ENCODE peak calls at places on chromosomes 12 and 14, in nine cellular contexts. One of them, this sample, is unnamed.

GRCh38 chr14:68164723-68165122 is 345.1 kb downstream of the RAD51B start:
- DNase-seq in LoVo: peak; percentile 78
- DNase-seq in HS-27A: no peak
- DNase-seq in NCI-H774: peak; percentile 26
- DNase-seq in ecto neural progenitor cell: no peak
- DNase-seq in omental fat pad: no peak
- DNase-seq in BJ: no peak
- DNase-seq in neural crest cell: no peak
- DNase-seq in right atrium auricular region: no peak
- DNase-seq in this sample: no peak

GRCh38 chr12:63994704-63995103 is 150.2 kb downstream of the SRGAP1 start:
- DNase-seq in omental fat pad: no peak
- DNase-seq in right atrium auricular region: no peak
- DNase-seq in ecto neural progenitor cell: no peak
- DNase-seq in NCI-H774: no peak
- DNase-seq in LoVo: no peak
- DNase-seq in BJ: no peak
- DNase-seq in HS-27A: no peak
- DNase-seq in neural crest cell: no peak
- DNase-seq in this sample: no peak

GRCh38 chr12:98538031-98538430 is 22.6 kb downstream of the TMPO start:
- DNase-seq in BJ: no peak
- DNase-seq in NCI-H774: no peak
- DNase-seq in neural crest cell: no peak
- DNase-seq in omental fat pad: no peak
- DNase-seq in right atrium auricular region: no peak
- DNase-seq in HS-27A: no peak
- DNase-seq in ecto neural progenitor cell: no peak
- DNase-seq in LoVo: no peak
- DNase-seq in this sample: no peak

GRCh38 chr12:182381-182883 is 31.5 kb downstream of the SLC6A12 start:
- DNase-seq in omental fat pad: no peak
- DNase-seq in right atrium auricular region: no peak
- DNase-seq in HS-27A: peak; percentile 34
- DNase-seq in LoVo: peak; percentile 28
- DNase-seq in ecto neural progenitor cell: no peak
- DNase-seq in neural crest cell: no peak
- DNase-seq in NCI-H774: no peak
- DNase-seq in BJ: no peak
- DNase-seq in this sample: peak; percentile 81

GRCh38 chr12:116123511-116124258 is 153.8 kb downstream of the MED13L start:
- DNase-seq in LoVo: no peak
- DNase-seq in ecto neural progenitor cell: peak; percentile 84
- DNase-seq in neural crest cell: peak; percentile 36
- DNase-seq in omental fat pad: no peak
- DNase-seq in HS-27A: no peak
- DNase-seq in NCI-H774: peak; percentile 67
- DNase-seq in right atrium auricular region: no peak
- DNase-seq in BJ: no peak
- DNase-seq in this sample: peak; percentile 43

GRCh38 chr14:104322531-104323466 is 184.4 kb downstream of the KIF26A start:
- DNase-seq in HS-27A: no peak
- DNase-seq in BJ: no peak
- DNase-seq in neural crest cell: no peak
- DNase-seq in LoVo: no peak
- DNase-seq in right atrium auricular region: no peak
- DNase-seq in ecto neural progenitor cell: peak; percentile 38
- DNase-seq in NCI-H774: no peak
- DNase-seq in omental fat pad: no peak
- DNase-seq in this sample: no peak

GRCh38 chr12:4562034-4562657 is at the start of gene DYRK4:
- DNase-seq in HS-27A: no peak
- DNase-seq in ecto neural progenitor cell: peak; percentile 97
- DNase-seq in omental fat pad: peak; percentile 41
- DNase-seq in neural crest cell: peak; percentile 81
- DNase-seq in LoVo: peak; percentile 85
- DNase-seq in NCI-H774: peak; percentile 60
- DNase-seq in BJ: no peak
- DNase-seq in right atrium auricular region: peak; percentile 64
- DNase-seq in this sample: peak; percentile 69

GRCh38 chr12:111068281-111068680 is 147.9 kb upstream of the MYL2 start:
- DNase-seq in LoVo: no peak
- DNase-seq in BJ: no peak
- DNase-seq in neural crest cell: peak; percentile 34
- DNase-seq in right atrium auricular region: no peak
- DNase-seq in omental fat pad: no peak
- DNase-seq in HS-27A: no peak
- DNase-seq in NCI-H774: no peak
- DNase-seq in ecto neural progenitor cell: no peak
- DNase-seq in this sample: no peak

GRCh38 chr12:89695830-89696229 is 12.8 kb downstream of the ATP2B1 start:
- DNase-seq in right atrium auricular region: no peak
- DNase-seq in neural crest cell: no peak
- DNase-seq in HS-27A: no peak
- DNase-seq in omental fat pad: no peak
- DNase-seq in ecto neural progenitor cell: no peak
- DNase-seq in NCI-H774: no peak
- DNase-seq in BJ: no peak
- DNase-seq in LoVo: peak; percentile 26
- DNase-seq in this sample: no peak

GRCh38 chr12:7629465-7629864 is 36.2 kb downstream of the APOBEC1 start:
- DNase-seq in HS-27A: no peak
- DNase-seq in BJ: no peak
- DNase-seq in omental fat pad: no peak
- DNase-seq in NCI-H774: no peak
- DNase-seq in right atrium auricular region: no peak
- DNase-seq in ecto neural progenitor cell: no peak
- DNase-seq in neural crest cell: no peak
- DNase-seq in LoVo: no peak
- DNase-seq in this sample: no peak

GRCh38 chr14:95394981-95395737 is 75.5 kb upstream of the CLMN start:
- DNase-seq in neural crest cell: no peak
- DNase-seq in BJ: no peak
- DNase-seq in NCI-H774: no peak
- DNase-seq in right atrium auricular region: no peak
- DNase-seq in LoVo: no peak
- DNase-seq in ecto neural progenitor cell: no peak
- DNase-seq in HS-27A: no peak
- DNase-seq in omental fat pad: no peak
- DNase-seq in this sample: no peak

GRCh38 chr14:32077081-32078029 is at the start of gene ARHGAP5:
- DNase-seq in ecto neural progenitor cell: peak; percentile 88
- DNase-seq in LoVo: no peak
- DNase-seq in omental fat pad: no peak
- DNase-seq in HS-27A: no peak
- DNase-seq in neural crest cell: peak; percentile 58
- DNase-seq in NCI-H774: peak; percentile 45
- DNase-seq in BJ: no peak
- DNase-seq in right atrium auricular region: peak; percentile 64
- DNase-seq in this sample: no peak

GRCh38 chr14:95227279-95227860 is 70.0 kb upstream of the DICER1 start:
- DNase-seq in HS-27A: peak; percentile 41
- DNase-seq in BJ: no peak
- DNase-seq in ecto neural progenitor cell: no peak
- DNase-seq in neural crest cell: no peak
- DNase-seq in NCI-H774: no peak
- DNase-seq in LoVo: no peak
- DNase-seq in right atrium auricular region: no peak
- DNase-seq in omental fat pad: no peak
- DNase-seq in this sample: peak; percentile 27

GRCh38 chr12:49583361-49584094 is 15.6 kb upstream of the MCRS1 start:
- DNase-seq in ecto neural progenitor cell: no peak
- DNase-seq in omental fat pad: no peak
- DNase-seq in right atrium auricular region: no peak
- DNase-seq in HS-27A: no peak
- DNase-seq in LoVo: no peak
- DNase-seq in BJ: no peak
- DNase-seq in NCI-H774: no peak
- DNase-seq in neural crest cell: no peak
- DNase-seq in this sample: no peak

GRCh38 chr12:91603060-91603459 is 420.4 kb upstream of the DCN start:
- DNase-seq in ecto neural progenitor cell: no peak
- DNase-seq in HS-27A: no peak
- DNase-seq in LoVo: no peak
- DNase-seq in right atrium auricular region: no peak
- DNase-seq in neural crest cell: no peak
- DNase-seq in omental fat pad: no peak
- DNase-seq in NCI-H774: peak; percentile 18
- DNase-seq in BJ: no peak
- DNase-seq in this sample: no peak

GRCh38 chr12:67430708-67431335 is 161.7 kb downstream of the CAND1 start:
- DNase-seq in omental fat pad: no peak
- DNase-seq in HS-27A: no peak
- DNase-seq in NCI-H774: no peak
- DNase-seq in BJ: no peak
- DNase-seq in right atrium auricular region: peak; percentile 87
- DNase-seq in neural crest cell: no peak
- DNase-seq in LoVo: no peak
- DNase-seq in ecto neural progenitor cell: no peak
- DNase-seq in this sample: no peak

GRCh38 chr12:22935501-22935900 is 310.5 kb downstream of the ETNK1 start:
- DNase-seq in ecto neural progenitor cell: no peak
- DNase-seq in NCI-H774: no peak
- DNase-seq in neural crest cell: no peak
- DNase-seq in omental fat pad: no peak
- DNase-seq in right atrium auricular region: no peak
- DNase-seq in HS-27A: no peak
- DNase-seq in LoVo: no peak
- DNase-seq in BJ: no peak
- DNase-seq in this sample: no peak

GRCh38 chr12:120229583-120230325 is 28.8 kb upstream of the RPLP0 start:
- DNase-seq in neural crest cell: no peak
- DNase-seq in HS-27A: no peak
- DNase-seq in LoVo: peak; percentile 65
- DNase-seq in BJ: no peak
- DNase-seq in omental fat pad: no peak
- DNase-seq in ecto neural progenitor cell: peak; percentile 73
- DNase-seq in right atrium auricular region: no peak
- DNase-seq in NCI-H774: no peak
- DNase-seq in this sample: peak; percentile 72

GRCh38 chr14:25003537-25003936 is 46.4 kb downstream of the STXBP6 start:
- DNase-seq in BJ: peak; percentile 28
- DNase-seq in right atrium auricular region: no peak
- DNase-seq in HS-27A: no peak
- DNase-seq in omental fat pad: no peak
- DNase-seq in NCI-H774: no peak
- DNase-seq in neural crest cell: no peak
- DNase-seq in ecto neural progenitor cell: no peak
- DNase-seq in LoVo: no peak
- DNase-seq in this sample: peak; percentile 70

GRCh38 chr14:101480022-101480746 is 81.1 kb upstream of the DIO3 start:
- DNase-seq in HS-27A: no peak
- DNase-seq in LoVo: no peak
- DNase-seq in BJ: no peak
- DNase-seq in omental fat pad: peak; percentile 7
- DNase-seq in ecto neural progenitor cell: peak; percentile 15
- DNase-seq in right atrium auricular region: no peak
- DNase-seq in neural crest cell: no peak
- DNase-seq in NCI-H774: no peak
- DNase-seq in this sample: no peak

GRCh38 chr12:108518716-108519496 is 3.8 kb downstream of the FICD start:
- DNase-seq in neural crest cell: no peak
- DNase-seq in NCI-H774: no peak
- DNase-seq in omental fat pad: no peak
- DNase-seq in BJ: no peak
- DNase-seq in ecto neural progenitor cell: no peak
- DNase-seq in HS-27A: no peak
- DNase-seq in right atrium auricular region: no peak
- DNase-seq in LoVo: no peak
- DNase-seq in this sample: no peak

GRCh38 chr14:65164068-65164824 is 61.9 kb upstream of the MAX start:
- DNase-seq in right atrium auricular region: no peak
- DNase-seq in BJ: no peak
- DNase-seq in omental fat pad: no peak
- DNase-seq in HS-27A: peak; percentile 27
- DNase-seq in neural crest cell: peak; percentile 49
- DNase-seq in NCI-H774: no peak
- DNase-seq in LoVo: peak; percentile 67
- DNase-seq in ecto neural progenitor cell: no peak
- DNase-seq in this sample: peak; percentile 56

GRCh38 chr12:111437816-111438454 is 32.2 kb downstream of the SH2B3 start:
- DNase-seq in ecto neural progenitor cell: no peak
- DNase-seq in neural crest cell: no peak
- DNase-seq in omental fat pad: no peak
- DNase-seq in NCI-H774: no peak
- DNase-seq in right atrium auricular region: peak; percentile 84
- DNase-seq in BJ: no peak
- DNase-seq in LoVo: no peak
- DNase-seq in HS-27A: peak; percentile 55
- DNase-seq in this sample: peak; percentile 92

GRCh38 chr12:40697566-40698257 is 5.5 kb downstream of the CNTN1 start:
- DNase-seq in BJ: no peak
- DNase-seq in omental fat pad: no peak
- DNase-seq in LoVo: no peak
- DNase-seq in NCI-H774: peak; percentile 80
- DNase-seq in HS-27A: no peak
- DNase-seq in neural crest cell: no peak
- DNase-seq in right atrium auricular region: no peak
- DNase-seq in ecto neural progenitor cell: no peak
- DNase-seq in this sample: no peak

GRCh38 chr14:37223947-37224474 is 26.3 kb downstream of the MIPOL1 start:
- DNase-seq in ecto neural progenitor cell: no peak
- DNase-seq in BJ: no peak
- DNase-seq in omental fat pad: no peak
- DNase-seq in neural crest cell: no peak
- DNase-seq in HS-27A: no peak
- DNase-seq in NCI-H774: no peak
- DNase-seq in LoVo: no peak
- DNase-seq in right atrium auricular region: no peak
- DNase-seq in this sample: no peak

GRCh38 chr12:65656904-65657351 is 167.4 kb upstream of the HMGA2 start:
- DNase-seq in LoVo: peak; percentile 84
- DNase-seq in neural crest cell: no peak
- DNase-seq in NCI-H774: no peak
- DNase-seq in ecto neural progenitor cell: no peak
- DNase-seq in BJ: peak; percentile 95
- DNase-seq in omental fat pad: no peak
- DNase-seq in right atrium auricular region: no peak
- DNase-seq in HS-27A: peak; percentile 96
- DNase-seq in this sample: peak; percentile 99

GRCh38 chr12:122908915-122909314 is 13.0 kb upstream of the VPS37B start:
- DNase-seq in HS-27A: no peak
- DNase-seq in BJ: no peak
- DNase-seq in right atrium auricular region: no peak
- DNase-seq in omental fat pad: no peak
- DNase-seq in NCI-H774: no peak
- DNase-seq in ecto neural progenitor cell: no peak
- DNase-seq in LoVo: no peak
- DNase-seq in neural crest cell: no peak
- DNase-seq in this sample: no peak

GRCh38 chr14:67199016-67199415 is 9.8 kb downstream of the GARIN2 start:
- DNase-seq in right atrium auricular region: no peak
- DNase-seq in ecto neural progenitor cell: no peak
- DNase-seq in NCI-H774: no peak
- DNase-seq in BJ: no peak
- DNase-seq in LoVo: no peak
- DNase-seq in HS-27A: no peak
- DNase-seq in neural crest cell: no peak
- DNase-seq in omental fat pad: no peak
- DNase-seq in this sample: peak; percentile 45

GRCh38 chr12:9221476-9221875 is 13.3 kb upstream of the PZP start:
- DNase-seq in BJ: no peak
- DNase-seq in ecto neural progenitor cell: no peak
- DNase-seq in NCI-H774: no peak
- DNase-seq in HS-27A: no peak
- DNase-seq in LoVo: no peak
- DNase-seq in right atrium auricular region: no peak
- DNase-seq in neural crest cell: no peak
- DNase-seq in omental fat pad: no peak
- DNase-seq in this sample: no peak